ENCODE peak calls at places on chromosomes 6 and 20, in six cellular contexts. L, P, E, H, G and U are unnamed samples.

GRCh38 chr6:10373642-10374359 is 41.1 kb downstream of the TFAP2A start:
- DNase-seq in G (no peak), P (no peak), L (peak; percentile 56), H (no peak), E (no peak), U (no peak)

GRCh38 chr6:118985123-118985830 is 50.3 kb upstream of the MCM9 start:
- DNase-seq in L (no peak), E (no peak), P (no peak), H (no peak), G (no peak), U (no peak)

GRCh38 chr6:44489912-44490604 is 102.6 kb downstream of the CDC5L start:
- DNase-seq in P (no peak), G (peak; percentile 87), H (no peak), E (no peak), L (peak; percentile 89), U (peak; percentile 97)

GRCh38 chr6:12009180-12009748 is 2.8 kb upstream of the HIVEP1 start:
- DNase-seq in H (no peak), E (no peak), G (no peak), P (no peak), L (no peak), U (peak; percentile 24)

GRCh38 chr6:128848169-128848935 is 34.6 kb upstream of the LAMA2 start:
- DNase-seq in E (no peak), P (no peak), H (no peak), G (no peak), L (no peak), U (no peak)

GRCh38 chr6:158879180-158879579 is 60.0 kb upstream of the EZR start:
- DNase-seq in P (peak; percentile 56), G (no peak), H (peak; percentile 71), L (no peak), E (no peak), U (no peak)

GRCh38 chr6:22737331-22737730 is 168.0 kb downstream of the HDGFL1 start:
- DNase-seq in G (peak; percentile 12), L (peak; percentile 40), E (no peak), H (no peak), P (no peak), U (peak; percentile 52)

GRCh38 chr20:34701405-34702085 is 2.6 kb upstream of the TP53INP2 start:
- DNase-seq in G (no peak), L (no peak), P (no peak), H (no peak), E (no peak), U (no peak)

GRCh38 chr20:24991897-24992419 is 593 bp downstream of the APMAP start:
- DNase-seq in H (peak; percentile 14), G (peak; percentile 22), L (peak; percentile 59), E (no peak), P (no peak), U (no peak)

GRCh38 chr6:35955071-35955470 is 34.2 kb upstream of the SRPK1 start:
- DNase-seq in P (no peak), G (no peak), H (no peak), L (no peak), E (no peak), U (peak; percentile 30)

GRCh38 chr6:16543491-16543890 is 217.8 kb downstream of the ATXN1 start:
- DNase-seq in H (no peak), G (no peak), P (no peak), E (no peak), L (peak; percentile 12), U (no peak)

GRCh38 chr6:140256213-140256612 is 881.8 kb upstream of the CITED2 start:
- DNase-seq in G (no peak), P (no peak), E (no peak), H (no peak), L (no peak), U (no peak)

GRCh38 chr6:22251331-22251730 is 45.5 kb downstream of the PRL start:
- DNase-seq in L (peak; percentile 55), G (no peak), P (no peak), E (no peak), H (no peak), U (peak; percentile 18)

GRCh38 chr6:124795879-124796838 is 166.1 kb upstream of the RNF217 start:
- DNase-seq in E (no peak), L (peak; percentile 40), G (peak; percentile 30), H (no peak), P (no peak), U (no peak)

GRCh38 chr6:36075656-36076055 is 48.0 kb downstream of the MAPK14 start:
- DNase-seq in E (no peak), L (no peak), G (no peak), H (no peak), P (no peak), U (no peak)

GRCh38 chr6:25155221-25155620 is 124.0 kb upstream of the CARMIL1 start:
- DNase-seq in E (no peak), L (no peak), G (no peak), H (no peak), P (no peak), U (no peak)

GRCh38 chr20:62908971-62909791 is 17.1 kb downstream of the DIDO1 start:
- DNase-seq in E (no peak), L (no peak), H (no peak), G (no peak), P (no peak), U (no peak)

GRCh38 chr6:54185885-54186284 is 74.6 kb downstream of the MLIP start:
- DNase-seq in G (no peak), P (no peak), H (no peak), L (no peak), E (no peak), U (no peak)

GRCh38 chr6:32146687-32147086 is 5.1 kb downstream of the PRRT1 start:
- DNase-seq in E (no peak), L (no peak), P (no peak), G (no peak), H (no peak), U (no peak)

GRCh38 chr6:141598487-141598886 is 534.2 kb upstream of the GJE1 start:
- DNase-seq in L (no peak), G (no peak), H (no peak), P (no peak), E (no peak), U (peak; percentile 44)

GRCh38 chr6:41935190-41935569 is 6.4 kb downstream of the CCND3 start:
- DNase-seq in H (no peak), G (no peak), E (no peak), P (no peak), L (no peak), U (no peak)

GRCh38 chr20:19077370-19078220 is 134.8 kb upstream of the SLC24A3 start:
- DNase-seq in E (no peak), G (no peak), L (no peak), P (no peak), H (no peak), U (no peak)

GRCh38 chr6:14276667-14277404 is 159.3 kb downstream of the CD83 start:
- DNase-seq in L (no peak), G (peak; percentile 10), E (no peak), P (no peak), H (no peak), U (no peak)

GRCh38 chr6:79841577-79842381 is 105.6 kb downstream of the ELOVL4 start:
- DNase-seq in G (no peak), E (no peak), P (no peak), L (no peak), H (no peak), U (no peak)